ENCODE peak calls at places on chromosome 2, in seven cellular contexts. C is mucosa of gallbladder, O is posterior vena cava, Z is body of pancreas, P is Calu3, G is EL, E is tibial artery. U is an unnamed sample.

GRCh38 chr2:53091183-53091582 is 676.4 kb upstream of the CHAC2 start:
- DNase-seq in C (no peak), O (no peak), Z (no peak), P (no peak), G (no peak), E (no peak), U (no peak)

GRCh38 chr2:80102026-80102425 is 202.5 kb downstream of the LRRTM1 start:
- DNase-seq in C (no peak), O (no peak), Z (no peak), P (no peak), G (peak; percentile 87), E (no peak), U (no peak)

GRCh38 chr2:207791579-207792243 is 22.0 kb upstream of the FZD5 start:
- DNase-seq in C (no peak), O (no peak), Z (no peak), P (no peak), G (no peak), E (no peak), U (peak; percentile 44)

GRCh38 chr2:12313445-12314118 is 403.2 kb upstream of the TRIB2 start:
- DNase-seq in C (no peak), O (no peak), Z (no peak), P (no peak), G (no peak), E (no peak), U (no peak)

GRCh38 chr2:241813806-241814570 is 5.0 kb downstream of the NEU4 start:
- DNase-seq in C (no peak), O (no peak), Z (no peak), P (no peak), G (no peak), E (peak; percentile 17), U (no peak)

GRCh38 chr2:20627712-20628380 is 23.1 kb downstream of the HS1BP3 start:
- DNase-seq in C (no peak), O (peak; percentile 28), Z (no peak), P (no peak), G (no peak), E (no peak), U (no peak)

GRCh38 chr2:20203521-20204225 is 21.3 kb downstream of the SDC1 start:
- DNase-seq in C (no peak), O (no peak), Z (no peak), P (no peak), G (no peak), E (no peak), U (no peak)

GRCh38 chr2:64408031-64408430 is 45.9 kb upstream of the LGALSL start:
- DNase-seq in C (no peak), O (no peak), Z (no peak), P (no peak), G (no peak), E (no peak), U (no peak)

GRCh38 chr2:217291259-217291658 is 431.4 kb upstream of the TNP1 start:
- DNase-seq in C (no peak), O (no peak), Z (no peak), P (no peak), G (no peak), E (no peak), U (no peak)

GRCh38 chr2:240630771-240631560 is 5.7 kb downstream of the GPR35 start:
- DNase-seq in C (no peak), O (peak; percentile 72), Z (no peak), P (no peak), G (no peak), E (peak; percentile 14), U (no peak)

GRCh38 chr2:109699646-109700045 is 85.5 kb downstream of the SOWAHC start:
- DNase-seq in C (no peak), O (peak; percentile 29), Z (no peak), P (peak; percentile 29), G (no peak), E (no peak), U (no peak)

GRCh38 chr2:10889741-10890215 is 22.0 kb upstream of the KCNF1 start:
- DNase-seq in C (no peak), O (peak; percentile 60), Z (no peak), P (no peak), G (no peak), E (no peak), U (no peak)

GRCh38 chr2:138782378-138782777 is 2.2 kb upstream of the NXPH2 start:
- DNase-seq in C (no peak), O (no peak), Z (no peak), P (no peak), G (no peak), E (no peak), U (no peak)

GRCh38 chr2:23588106-23588505 is 203.1 kb downstream of the KLHL29 start:
- DNase-seq in C (no peak), O (peak; percentile 76), Z (no peak), P (no peak), G (no peak), E (no peak), U (no peak)

GRCh38 chr2:71937401-71937800 is 210.3 kb downstream of the CYP26B1 start:
- DNase-seq in C (no peak), O (no peak), Z (no peak), P (no peak), G (no peak), E (no peak), U (no peak)

GRCh38 chr2:220894069-220894468 is 678.0 kb downstream of the EPHA4 start:
- DNase-seq in C (no peak), O (no peak), Z (no peak), P (no peak), G (peak; percentile 65), E (no peak), U (no peak)

GRCh38 chr2:170362895-170363582 is 185.1 kb downstream of the MYO3B start:
- DNase-seq in C (no peak), O (no peak), Z (no peak), P (no peak), G (no peak), E (no peak), U (no peak)

GRCh38 chr2:9721346-9721745 is 90.5 kb upstream of the YWHAQ start:
- DNase-seq in C (no peak), O (no peak), Z (no peak), P (no peak), G (no peak), E (no peak), U (no peak)

GRCh38 chr2:71685073-71685848 is 231.9 kb downstream of the DYSF start:
- DNase-seq in C (no peak), O (peak; percentile 77), Z (no peak), P (no peak), G (no peak), E (peak; percentile 52), U (no peak)

GRCh38 chr2:239440511-239440959 is 39.7 kb upstream of the HDAC4 start:
- DNase-seq in C (no peak), O (no peak), Z (no peak), P (no peak), G (no peak), E (no peak), U (peak; percentile 79)

GRCh38 chr2:134238371-134238770 is 15.5 kb upstream of the MGAT5 start:
- DNase-seq in C (no peak), O (no peak), Z (no peak), P (no peak), G (no peak), E (no peak), U (no peak)

GRCh38 chr2:43051316-43051715 is 175.1 kb downstream of the ZFP36L2 start:
- DNase-seq in C (peak; percentile 59), O (peak; percentile 45), Z (no peak), P (peak; percentile 62), G (peak; percentile 84), E (no peak), U (no peak)

GRCh38 chr2:72837171-72837570 is 11.3 kb upstream of the EXOC6B start:
- DNase-seq in C (no peak), O (no peak), Z (no peak), P (no peak), G (peak; percentile 29), E (no peak), U (no peak)

GRCh38 chr2:170214309-170214902 is 36.5 kb downstream of the MYO3B start:
- DNase-seq in C (no peak), O (no peak), Z (no peak), P (no peak), G (no peak), E (no peak), U (no peak)

GRCh38 chr2:174328309-174329156 is 6.2 kb upstream of the SP9 start:
- DNase-seq in C (no peak), O (no peak), Z (no peak), P (no peak), G (no peak), E (no peak), U (no peak)

GRCh38 chr2:119548516-119549120 is 4.4 kb downstream of the CFAP221 start:
- DNase-seq in C (no peak), O (no peak), Z (no peak), P (no peak), G (no peak), E (no peak), U (no peak)

GRCh38 chr2:200077838-200078237 is 122.5 kb downstream of the MAIP1 start:
- DNase-seq in C (no peak), O (no peak), Z (no peak), P (no peak), G (peak; percentile 76), E (no peak), U (no peak)

GRCh38 chr2:69798909-69799526 is 30.4 kb upstream of the GMCL1 start:
- DNase-seq in C (peak; percentile 10), O (no peak), Z (no peak), P (no peak), G (peak; percentile 68), E (no peak), U (no peak)

GRCh38 chr2:176107731-176108181 is 676 bp downstream of the HOXD11 start:
- DNase-seq in C (no peak), O (peak; percentile 76), Z (no peak), P (no peak), G (no peak), E (no peak), U (no peak)

GRCh38 chr2:96832751-96833507 is 10.9 kb downstream of the ANKRD23 start:
- DNase-seq in C (peak; percentile 87), O (peak; percentile 91), Z (peak; percentile 98), P (peak; percentile 82), G (peak; percentile 73), E (no peak), U (no peak)

GRCh38 chr2:108594132-108594981 is 60.1 kb downstream of the LIMS1 start:
- DNase-seq in C (no peak), O (no peak), Z (peak; percentile 30), P (peak; percentile 48), G (peak; percentile 89), E (no peak), U (peak; percentile 57)

GRCh38 chr2:241312082-241312481 is 3.4 kb downstream of the HDLBP start:
- DNase-seq in C (no peak), O (no peak), Z (no peak), P (no peak), G (peak; percentile 45), E (no peak), U (no peak)

GRCh38 chr2:60819155-60819862 is 62.1 kb upstream of the REL start:
- DNase-seq in C (peak; percentile 46), O (no peak), Z (peak; percentile 38), P (no peak), G (no peak), E (no peak), U (no peak)

GRCh38 chr2:201837824-201838340 is 31.5 kb downstream of the CDK15 start:
- DNase-seq in C (no peak), O (no peak), Z (no peak), P (no peak), G (no peak), E (no peak), U (no peak)

GRCh38 chr2:129910446-129911362 is 68.8 kb upstream of the RAB6C start:
- DNase-seq in C (no peak), O (peak; percentile 70), Z (no peak), P (no peak), G (no peak), E (no peak), U (no peak)

GRCh38 chr2:119315241-119315925 is 51.3 kb downstream of the C2orf76 start:
- DNase-seq in C (no peak), O (no peak), Z (no peak), P (no peak), G (no peak), E (no peak), U (peak; percentile 52)

GRCh38 chr2:68157002-68157401 is 686 bp upstream of the PNO1 start:
- DNase-seq in C (no peak), O (no peak), Z (no peak), P (no peak), G (no peak), E (no peak), U (no peak)